ENCODE peak calls at places on chromosomes 12 and 14, in six cellular contexts. R is BE2C, E is GM23338, M is coronary artery, G is neural progenitor cell, B is fibroblast of lung. J is an unnamed sample.

GRCh38 chr14:47438650-47439140 is 236.7 kb downstream of the MDGA2 start:
- DNase-seq in R (no peak), E (peak; percentile 44), M (no peak), G (no peak), B (peak; percentile 5), J (no peak)

GRCh38 chr12:124401563-124402180 is 106.8 kb downstream of the RFLNA start:
- DNase-seq in R (no peak), E (no peak), M (no peak), G (peak; percentile 34), B (no peak), J (no peak)

GRCh38 chr12:6310771-6311610 is 509 bp downstream of the PLEKHG6 start:
- DNase-seq in R (no peak), E (peak; percentile 88), M (no peak), G (peak; percentile 59), B (no peak), J (no peak)

GRCh38 chr12:32390572-32391219 is 8.7 kb upstream of the FGD4 start:
- DNase-seq in R (no peak), E (peak; percentile 76), M (no peak), G (no peak), B (no peak), J (peak; percentile 32)

GRCh38 chr14:60242420-60242819 is 6.6 kb upstream of the PPM1A start:
- DNase-seq in R (no peak), E (no peak), M (no peak), G (no peak), B (no peak), J (no peak)

GRCh38 chr12:47741340-47741703 is 16.0 kb upstream of the ENDOU start:
- DNase-seq in R (peak; percentile 82), E (no peak), M (no peak), G (no peak), B (peak; percentile 12), J (no peak)

GRCh38 chr12:19710811-19711793 is 271.8 kb downstream of the AEBP2 start:
- DNase-seq in R (no peak), E (no peak), M (peak; percentile 85), G (no peak), B (peak; percentile 44), J (no peak)

GRCh38 chr14:63276492-63277342 is 42.0 kb downstream of the GPHB5 start:
- DNase-seq in R (no peak), E (peak; percentile 78), M (no peak), G (peak; percentile 70), B (peak; percentile 73), J (peak; percentile 32)

GRCh38 chr12:26651566-26652188 is 181.3 kb downstream of the ITPR2 start:
- DNase-seq in R (peak; percentile 41), E (peak; percentile 89), M (no peak), G (peak; percentile 73), B (peak; percentile 78), J (peak; percentile 74)

GRCh38 chr14:65472189-65472588 is 59.7 kb downstream of the FUT8 start:
- DNase-seq in R (peak; percentile 15), E (peak; percentile 75), M (no peak), G (peak; percentile 58), B (no peak), J (no peak)

GRCh38 chr12:52821826-52822660 is 8.1 kb upstream of the KRT4 start:
- DNase-seq in R (no peak), E (no peak), M (no peak), G (no peak), B (no peak), J (no peak)

GRCh38 chr12:14238224-14238792 is 127.2 kb upstream of the ATF7IP start:
- DNase-seq in R (no peak), E (peak; percentile 43), M (no peak), G (no peak), B (peak; percentile 72), J (peak; percentile 59)

GRCh38 chr14:39015964-39016577 is 87.0 kb downstream of the SEC23A start:
- DNase-seq in R (no peak), E (no peak), M (no peak), G (no peak), B (no peak), J (peak; percentile 24)

GRCh38 chr12:127667131-127667685 is 599.8 kb upstream of the TMEM132C start:
- DNase-seq in R (no peak), E (no peak), M (no peak), G (no peak), B (no peak), J (no peak)

GRCh38 chr12:78406776-78407335 is 457.7 kb upstream of the SYT1 start:
- DNase-seq in R (no peak), E (no peak), M (no peak), G (no peak), B (peak; percentile 44), J (no peak)

GRCh38 chr12:7512528-7512927 is 9.0 kb upstream of the CD163 start:
- DNase-seq in R (no peak), E (peak; percentile 11), M (no peak), G (no peak), B (peak; percentile 81), J (peak; percentile 98)

GRCh38 chr14:25118671-25119070 is 68.7 kb upstream of the STXBP6 start:
- DNase-seq in R (no peak), E (no peak), M (no peak), G (no peak), B (no peak), J (no peak)

GRCh38 chr12:122547330-122547729 is 20.3 kb downstream of the KNTC1 start:
- DNase-seq in R (no peak), E (no peak), M (no peak), G (no peak), B (no peak), J (no peak)

GRCh38 chr12:115468087-115468510 is 784.1 kb upstream of the TBX3 start:
- DNase-seq in R (peak; percentile 55), E (no peak), M (no peak), G (no peak), B (peak; percentile 12), J (no peak)

GRCh38 chr12:124080649-124081048 is 107.6 kb downstream of the ZNF664 start:
- DNase-seq in R (no peak), E (no peak), M (no peak), G (no peak), B (no peak), J (no peak)

DNA sequence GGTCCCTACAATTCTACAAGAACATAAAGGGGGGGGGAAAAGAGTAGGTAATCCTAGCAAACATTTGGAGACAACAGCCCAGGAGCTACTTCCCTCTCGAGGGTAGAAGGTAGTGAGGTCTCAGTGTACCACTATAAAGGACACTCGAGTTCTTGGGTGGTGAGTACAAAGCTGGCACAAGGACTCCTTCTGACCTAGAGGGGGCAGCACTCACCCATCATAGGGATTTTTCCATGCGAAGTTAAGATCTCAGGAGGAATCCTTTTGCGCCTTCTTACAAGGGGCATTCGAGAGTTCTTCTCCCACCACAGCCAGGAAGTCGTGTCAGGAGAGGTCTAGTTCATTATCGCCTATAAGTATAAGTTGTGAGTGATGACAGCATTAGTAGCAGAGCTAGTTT is 200.2 kb upstream of the RBM19 start:
- DNase-seq in R (peak; percentile 47), E (peak; percentile 87), M (no peak), G (peak; percentile 82), B (peak; percentile 80), J (peak; percentile 45)
- TF ChIP-seq CTCF in R (peak; percentile 70), E (peak; percentile 81), M (peak; percentile 62), G (peak; percentile 81), B (peak; percentile 77), J (peak; percentile 42)

GRCh38 chr14:76376409-76376877 is 506 bp downstream of the ESRRB start:
- DNase-seq in R (no peak), E (no peak), M (no peak), G (peak; percentile 28), B (no peak), J (no peak)

GRCh38 chr14:76376878-76377523 is 1.1 kb downstream of the ESRRB start:
- DNase-seq in R (no peak), E (no peak), M (no peak), G (peak; percentile 40), B (no peak), J (peak; percentile 19)

GRCh38 chr14:76375484-76375883 is 453 bp upstream of the ESRRB start:
- DNase-seq in R (no peak), E (no peak), M (no peak), G (no peak), B (no peak), J (no peak)

GRCh38 chr14:76376001-76376404 is at the start of gene ESRRB:
- DNase-seq in R (no peak), E (peak; percentile 84), M (no peak), G (peak; percentile 74), B (peak; percentile 31), J (no peak)

DNA sequence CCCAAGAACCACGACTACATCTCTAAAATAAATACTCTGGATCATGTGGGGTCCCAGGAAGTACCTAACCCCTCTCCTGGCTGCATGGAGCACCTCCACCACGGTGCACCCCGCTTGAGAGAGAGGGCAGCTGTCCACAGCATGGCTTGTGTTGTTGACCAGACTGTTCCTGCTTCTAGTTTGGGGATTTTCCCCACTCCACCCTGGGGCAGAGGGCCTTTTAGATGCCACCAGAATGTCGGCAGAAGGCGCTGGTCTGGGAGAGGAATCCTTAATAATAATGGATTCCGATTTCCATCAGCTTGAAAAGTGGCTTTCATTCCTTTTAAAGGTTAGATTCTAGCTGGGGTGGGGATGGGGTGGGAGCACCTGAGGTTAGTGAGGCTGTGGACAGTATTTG is 1.7 kb downstream of the ESRRB start:
- DNase-seq in R (no peak), E (peak; percentile 30), M (no peak), G (no peak), B (no peak), J (no peak)
- H3K4me3 ChIP-seq in R (no peak overlapping the region), E (peak overlapping the region; percentile 86), M (peak overlapping the region; percentile 61), G (peak overlapping the region; percentile 65), B (no peak overlapping the region), J (no peak overlapping the region)

DNA sequence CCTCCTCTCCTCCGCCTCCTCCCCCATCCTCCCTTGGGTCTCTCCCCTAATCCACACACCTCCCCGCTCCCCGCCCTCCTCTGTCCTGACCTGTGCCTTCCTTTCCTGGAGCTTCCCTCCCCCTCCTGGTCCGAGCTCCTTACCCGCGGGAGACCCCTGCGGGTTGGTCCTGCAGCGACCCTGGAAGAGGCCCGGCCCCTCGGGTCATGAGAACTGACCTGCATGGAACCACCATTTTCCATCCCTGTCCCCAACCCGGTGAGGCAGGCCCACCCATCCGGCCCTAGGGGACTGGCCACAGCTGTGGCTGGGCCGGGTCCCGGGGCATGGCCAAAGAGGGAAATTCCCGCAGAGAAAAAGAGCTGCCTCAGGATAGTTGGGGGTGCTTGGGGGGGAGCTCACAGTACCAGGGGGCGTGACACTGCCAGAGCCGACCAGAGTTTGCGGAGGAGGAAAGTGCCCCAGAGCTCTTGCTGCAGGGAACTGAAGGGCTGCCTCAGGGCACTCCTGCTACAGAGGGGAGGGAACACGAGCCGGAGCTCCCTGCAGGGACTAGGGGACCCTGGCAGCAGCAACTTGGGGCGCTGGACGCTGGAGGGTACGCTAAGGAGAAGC is 613 bp downstream of the ARHGEF40 start:
- DNase-seq in R (peak; percentile 52), E (peak; percentile 82), M (peak; percentile 83), G (peak; percentile 89), B (peak; percentile 59), J (peak; percentile 33)
- TF ChIP-seq CTCF in R (no peak), E (peak; percentile 34), M (no peak), G (peak; percentile 37), B (no peak), J (no peak)

DNA sequence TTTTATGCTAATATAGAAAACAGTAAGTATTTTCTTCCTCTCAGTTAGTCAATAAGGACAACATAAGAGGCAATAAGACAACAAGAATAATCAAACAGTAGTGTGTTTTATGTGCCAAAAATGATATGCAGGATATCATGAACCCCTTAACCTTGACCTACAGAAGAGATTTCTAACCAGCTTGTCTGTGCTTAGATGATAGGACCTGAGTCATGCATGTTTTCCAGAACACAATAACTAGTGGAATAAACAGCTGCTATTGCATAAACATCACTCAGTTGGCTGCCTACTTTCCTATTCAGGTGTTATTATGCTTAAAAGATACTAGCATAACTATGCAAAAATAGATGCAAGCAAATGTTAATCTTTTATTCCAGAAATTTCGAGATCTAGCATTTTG is 282.5 kb downstream of the PRKD1 start:
- DNase-seq in R (no peak), E (no peak), M (no peak), G (no peak), B (no peak), J (no peak)
- H3K4me3 ChIP-seq in R (no peak overlapping the region), E (no peak overlapping the region), M (no peak overlapping the region), G (no peak overlapping the region), B (no peak overlapping the region), J (no peak overlapping the region)